ENCODE peak calls at places on chromosomes 3 and 15, in eight cellular contexts. W is GM04504; Q is HEK293T; L is MCF 10A; O is AG09319; A is vagina; Y is fibroblast of mammary gland; J is stimulated activated CD4-positive, alpha-beta T cell treated with anti-CD3 and anti-CD28 coated beads, Interleukin-2, amount 100 ng/mL, for 24 hours. K is an unnamed sample.

GRCh38 chr15:80530737-80531365 is 126.7 kb downstream of the ARNT2 start:
- DNase-seq in Q (no peak), Y (peak; percentile 83), A (no peak), W (no peak), J (no peak), O (peak; percentile 58), L (no peak), K (no peak)

GRCh38 chr3:165820685-165821123 is 16.5 kb downstream of the BCHE start:
- DNase-seq in W (no peak), O (no peak), A (no peak), Y (no peak), Q (no peak), J (no peak), L (no peak), K (no peak)

GRCh38 chr3:196097373-196098154 is 15.7 kb upstream of the TFRC start:
- DNase-seq in A (no peak), Y (no peak), Q (no peak), O (no peak), W (no peak), L (peak; percentile 29), J (no peak), K (no peak)

GRCh38 chr3:120743556-120744195 is 1.1 kb downstream of the GTF2E1 start:
- DNase-seq in A (no peak), Y (peak; percentile 86), L (no peak), W (no peak), J (no peak), Q (no peak), O (no peak), K (no peak)

GRCh38 chr15:31270767-31271166 is 55.9 kb upstream of the KLF13 start:
- DNase-seq in L (no peak), W (no peak), O (no peak), Y (no peak), J (no peak), Q (no peak), A (peak; percentile 60), K (no peak)

GRCh38 chr15:88651971-88652370 is 13.2 kb downstream of the ISG20 start:
- DNase-seq in L (no peak), J (no peak), W (no peak), Y (no peak), O (no peak), Q (no peak), A (peak; percentile 80), K (no peak)

GRCh38 chr15:67884514-67885225 is 44.8 kb upstream of the RNU6-1 start:
- DNase-seq in Y (peak; percentile 73), Q (peak; percentile 72), A (no peak), J (peak; percentile 70), O (peak; percentile 7), W (peak; percentile 5), L (peak; percentile 93), K (peak; percentile 15)

GRCh38 chr15:101026686-101027272 is 107.6 kb downstream of the LRRK1 start:
- DNase-seq in J (no peak), O (no peak), L (no peak), Y (no peak), A (peak; percentile 70), Q (no peak), W (no peak), K (no peak)

GRCh38 chr3:45362768-45363167 is 25.6 kb upstream of the LARS2 start:
- DNase-seq in Y (peak; percentile 90), W (no peak), Q (no peak), O (no peak), J (no peak), L (no peak), A (no peak), K (no peak)

GRCh38 chr3:161925749-161926360 is 429.2 kb downstream of the OTOL1 start:
- DNase-seq in J (no peak), O (no peak), L (no peak), W (no peak), A (no peak), Q (no peak), Y (peak; percentile 37), K (no peak)

GRCh38 chr3:33901862-33902563 is 103.6 kb downstream of the PDCD6IP start:
- DNase-seq in L (no peak), J (no peak), Y (no peak), A (no peak), W (no peak), O (no peak), Q (no peak), K (no peak)

GRCh38 chr15:41180206-41180789 is 50.3 kb downstream of the EXD1 start:
- DNase-seq in Y (no peak), O (no peak), W (no peak), A (no peak), J (no peak), L (no peak), Q (no peak), K (no peak)

GRCh38 chr3:94433811-94434210 is 370.9 kb downstream of the NSUN3 start:
- DNase-seq in O (no peak), J (no peak), L (no peak), Y (no peak), A (no peak), Q (no peak), W (no peak), K (no peak)

GRCh38 chr3:8606666-8607065 is 37.9 kb downstream of the SSUH2 start:
- DNase-seq in Y (no peak), Q (no peak), L (no peak), A (no peak), J (no peak), O (no peak), W (no peak), K (no peak)

GRCh38 chr3:59749291-59749690 is 699.5 kb upstream of the CFAP20DC start:
- DNase-seq in J (no peak), Q (no peak), O (peak; percentile 79), L (no peak), Y (peak; percentile 57), A (no peak), W (no peak), K (no peak)

GRCh38 chr15:44315773-44316465 is 27.4 kb downstream of the GOLM2 start:
- DNase-seq in L (no peak), J (no peak), A (no peak), Q (no peak), W (no peak), Y (no peak), O (no peak), K (no peak)

GRCh38 chr3:178665747-178666146 is 129.5 kb downstream of the KCNMB2 start:
- DNase-seq in A (no peak), O (no peak), Q (no peak), W (no peak), J (no peak), Y (no peak), L (no peak), K (no peak)

GRCh38 chr3:62214850-62215249 is 158.5 kb downstream of the FEZF2 start:
- DNase-seq in L (peak; percentile 0), J (no peak), A (no peak), Q (no peak), O (no peak), W (no peak), Y (no peak), K (no peak)

GRCh38 chr3:144763878-144764454 is 792.3 kb downstream of the DIPK2A start:
- DNase-seq in L (peak; percentile 42), O (no peak), W (no peak), A (no peak), J (no peak), Y (no peak), Q (no peak), K (no peak)

GRCh38 chr3:10548997-10549396 is 43.6 kb upstream of the ATP2B2 start:
- DNase-seq in Q (no peak), L (peak; percentile 49), O (no peak), J (peak; percentile 5), W (no peak), Y (peak; percentile 1), A (no peak), K (no peak)

GRCh38 chr3:171480526-171480925 is 20.3 kb upstream of the TNIK start:
- DNase-seq in Y (no peak), O (no peak), J (no peak), L (no peak), W (no peak), Q (no peak), A (no peak), K (no peak)

GRCh38 chr15:50825946-50826345 is 60.4 kb upstream of the SPPL2A start:
- DNase-seq in W (peak; percentile 4), O (peak; percentile 7), Y (no peak), J (no peak), L (no peak), A (no peak), Q (no peak), K (no peak)